ENCODE peak calls at places on chromosomes 7 and 10, in six cellular contexts. One of them, this sample, is unnamed.

GRCh38 chr7:110337646-110338045 is 753.3 kb upstream of the LRRN3 start:
- DNase-seq in left colon: no peak
- DNase-seq in NCI-H1105: no peak
- DNase-seq in stimulated activated CD4-positive, alpha-beta T cell treated with anti-CD3 and anti-CD28 coated beads, Interleukin-2, amount 100 ng/mL, for 48 hours: no peak
- DNase-seq in occipital lobe: no peak
- DNase-seq in activated T-cell treated with anti-CD3 and anti-CD28 coated beads, Interleukin-2, amount 50 U/mL, for 1 hour: no peak
- DNase-seq in this sample: no peak

GRCh38 chr10:123645615-123646014 is 20.5 kb upstream of the GPR26 start:
- DNase-seq in stimulated activated CD4-positive, alpha-beta T cell treated with anti-CD3 and anti-CD28 coated beads, Interleukin-2, amount 100 ng/mL, for 48 hours: no peak
- DNase-seq in NCI-H1105: no peak
- DNase-seq in activated T-cell treated with anti-CD3 and anti-CD28 coated beads, Interleukin-2, amount 50 U/mL, for 1 hour: no peak
- DNase-seq in left colon: no peak
- DNase-seq in occipital lobe: no peak
- DNase-seq in this sample: no peak

GRCh38 chr10:94500063-94500462 is 45.5 kb upstream of the HELLS start:
- DNase-seq in activated T-cell treated with anti-CD3 and anti-CD28 coated beads, Interleukin-2, amount 50 U/mL, for 1 hour: no peak
- DNase-seq in NCI-H1105: no peak
- DNase-seq in left colon: no peak
- DNase-seq in occipital lobe: no peak
- DNase-seq in stimulated activated CD4-positive, alpha-beta T cell treated with anti-CD3 and anti-CD28 coated beads, Interleukin-2, amount 100 ng/mL, for 48 hours: no peak
- DNase-seq in this sample: peak; percentile 10

GRCh38 chr10:89327803-89328441 is at the start of gene IFIT3:
- DNase-seq in activated T-cell treated with anti-CD3 and anti-CD28 coated beads, Interleukin-2, amount 50 U/mL, for 1 hour: no peak
- DNase-seq in left colon: peak; percentile 46
- DNase-seq in stimulated activated CD4-positive, alpha-beta T cell treated with anti-CD3 and anti-CD28 coated beads, Interleukin-2, amount 100 ng/mL, for 48 hours: no peak
- DNase-seq in occipital lobe: peak; percentile 34
- DNase-seq in NCI-H1105: no peak
- DNase-seq in this sample: peak; percentile 93

GRCh38 chr10:11437391-11438241 is 173.8 kb downstream of the USP6NL start:
- DNase-seq in activated T-cell treated with anti-CD3 and anti-CD28 coated beads, Interleukin-2, amount 50 U/mL, for 1 hour: no peak
- DNase-seq in stimulated activated CD4-positive, alpha-beta T cell treated with anti-CD3 and anti-CD28 coated beads, Interleukin-2, amount 100 ng/mL, for 48 hours: no peak
- DNase-seq in NCI-H1105: no peak
- DNase-seq in occipital lobe: no peak
- DNase-seq in left colon: no peak
- DNase-seq in this sample: no peak

GRCh38 chr10:117980216-117980615 is 66.5 kb downstream of the RAB11FIP2 start:
- DNase-seq in occipital lobe: no peak
- DNase-seq in activated T-cell treated with anti-CD3 and anti-CD28 coated beads, Interleukin-2, amount 50 U/mL, for 1 hour: no peak
- DNase-seq in left colon: no peak
- DNase-seq in NCI-H1105: no peak
- DNase-seq in stimulated activated CD4-positive, alpha-beta T cell treated with anti-CD3 and anti-CD28 coated beads, Interleukin-2, amount 100 ng/mL, for 48 hours: no peak
- DNase-seq in this sample: no peak

GRCh38 chr7:36005876-36006275 is 147.2 kb upstream of the EEPD1 start:
- DNase-seq in occipital lobe: no peak
- DNase-seq in stimulated activated CD4-positive, alpha-beta T cell treated with anti-CD3 and anti-CD28 coated beads, Interleukin-2, amount 100 ng/mL, for 48 hours: no peak
- DNase-seq in activated T-cell treated with anti-CD3 and anti-CD28 coated beads, Interleukin-2, amount 50 U/mL, for 1 hour: no peak
- DNase-seq in NCI-H1105: no peak
- DNase-seq in left colon: no peak
- DNase-seq in this sample: no peak

GRCh38 chr10:59432207-59432900 is 70.0 kb upstream of the FAM13C start:
- DNase-seq in activated T-cell treated with anti-CD3 and anti-CD28 coated beads, Interleukin-2, amount 50 U/mL, for 1 hour: no peak
- DNase-seq in stimulated activated CD4-positive, alpha-beta T cell treated with anti-CD3 and anti-CD28 coated beads, Interleukin-2, amount 100 ng/mL, for 48 hours: no peak
- DNase-seq in left colon: no peak
- DNase-seq in NCI-H1105: no peak
- DNase-seq in occipital lobe: no peak
- DNase-seq in this sample: no peak

GRCh38 chr10:70458329-70459060 is 17.0 kb upstream of the NODAL start:
- DNase-seq in occipital lobe: peak; percentile 42
- DNase-seq in NCI-H1105: no peak
- DNase-seq in left colon: peak; percentile 58
- DNase-seq in activated T-cell treated with anti-CD3 and anti-CD28 coated beads, Interleukin-2, amount 50 U/mL, for 1 hour: peak; percentile 48
- DNase-seq in stimulated activated CD4-positive, alpha-beta T cell treated with anti-CD3 and anti-CD28 coated beads, Interleukin-2, amount 100 ng/mL, for 48 hours: peak; percentile 33
- DNase-seq in this sample: peak; percentile 49

This sample was measured in H4.